ENCODE peak calls at places on chromosomes 16 and 17, in four cellular contexts. C is ovary, M is astrocyte, I is endodermal cell. Y is an unnamed sample.

GRCh38 chr17:44187131-44187899 is 543 bp downstream of the TMUB2 start:
- DNase-seq in M (no peak), I (no peak), C (no peak), Y (no peak)

GRCh38 chr17:44599298-44600175 is 42.3 kb downstream of the FZD2 start:
- DNase-seq in M (peak; percentile 97), C (peak; percentile 90), I (peak; percentile 86), Y (peak; percentile 70)

GRCh38 chr16:88976359-88977027 is 514 bp downstream of the CBFA2T3 start:
- DNase-seq in M (no peak), C (no peak), I (no peak), Y (no peak)

GRCh38 chr16:72794319-72794718 is 253.6 kb downstream of the ZFHX3 start:
- DNase-seq in M (no peak), I (no peak), C (no peak), Y (no peak)

GRCh38 chr17:77100009-77100408 is 40.8 kb upstream of the SEC14L1 start:
- DNase-seq in I (no peak), C (no peak), M (no peak), Y (peak; percentile 37)

GRCh38 chr17:32608267-32608666 is 121.5 kb downstream of the CDK5R1 start:
- DNase-seq in C (no peak), I (no peak), M (no peak), Y (no peak)

GRCh38 chr17:17077101-17077500 is 34.8 kb downstream of the MPRIP start:
- DNase-seq in M (no peak), I (no peak), C (peak; percentile 19), Y (no peak)

GRCh38 chr16:31286421-31287032 is 26.8 kb downstream of the ITGAM start:
- DNase-seq in I (no peak), C (no peak), M (no peak), Y (no peak)

GRCh38 chr16:68093816-68094613 is 8.8 kb downstream of the NFATC3 start:
- DNase-seq in C (no peak), M (peak; percentile 15), I (no peak), Y (peak; percentile 32)

GRCh38 chr16:66270333-66270927 is 96.1 kb upstream of the CDH5 start:
- DNase-seq in C (peak; percentile 91), M (no peak), I (peak; percentile 96), Y (peak; percentile 86)

GRCh38 chr16:20397468-20398074 is 7.0 kb downstream of the PDILT start:
- DNase-seq in I (no peak), M (no peak), C (no peak), Y (no peak)

GRCh38 chr16:24635900-24636610 is 93.4 kb upstream of the TNRC6A start:
- DNase-seq in I (no peak), M (peak; percentile 86), C (peak; percentile 83), Y (no peak)

GRCh38 chr17:3946711-3947235 is 17.5 kb downstream of the ATP2A3 start:
- DNase-seq in M (no peak), I (no peak), C (no peak), Y (no peak)

GRCh38 chr16:55058576-55058975 is 127.9 kb downstream of the IRX5 start:
- DNase-seq in M (no peak), C (no peak), I (no peak), Y (no peak)

GRCh38 chr17:14508156-14508555 is 207.3 kb downstream of the HS3ST3B1 start:
- DNase-seq in I (no peak), M (no peak), C (no peak), Y (no peak)

GRCh38 chr17:32741381-32741780 is 135.5 kb downstream of the MYO1D start:
- DNase-seq in I (no peak), M (no peak), C (no peak), Y (no peak)

GRCh38 chr17:40557531-40558299 is 7.6 kb downstream of the CCR7 start:
- DNase-seq in C (peak; percentile 76), I (peak; percentile 32), M (no peak), Y (no peak)

GRCh38 chr17:59267776-59268175 is 47.5 kb downstream of the GDPD1 start:
- DNase-seq in C (no peak), M (no peak), I (no peak), Y (no peak)

GRCh38 chr17:4939554-4939803 is 367 bp downstream of the SLC25A11 start:
- DNase-seq in I (no peak), C (no peak), M (no peak), Y (no peak)

GRCh38 chr17:30290077-30290476 is 1.7 kb downstream of the BLMH start:
- DNase-seq in M (no peak), I (no peak), C (no peak), Y (no peak)

GRCh38 chr17:59506907-59507726 is 58.3 kb upstream of the DHX40 start:
- DNase-seq in C (no peak), I (no peak), M (peak; percentile 26), Y (no peak)

GRCh38 chr16:30457743-30458560 is 12.3 kb upstream of the SEPHS2 start:
- DNase-seq in I (no peak), M (no peak), C (no peak), Y (no peak)

GRCh38 chr16:5412721-5413120 is 315.1 kb upstream of the EEF2KMT start:
- DNase-seq in C (no peak), I (peak; percentile 84), M (no peak), Y (peak; percentile 72)

GRCh38 chr17:35051579-35052239 is 11.8 kb downstream of the RFFL start:
- DNase-seq in I (no peak), M (peak; percentile 72), C (no peak), Y (no peak)

GRCh38 chr17:82449883-82450356 is 632 bp downstream of the CYBC1 start:
- DNase-seq in M (no peak), C (no peak), I (no peak), Y (no peak)

GRCh38 chr17:45411348-45412105 is 21.1 kb downstream of the ARHGAP27 start:
- DNase-seq in C (no peak), I (peak; percentile 47), M (no peak), Y (no peak)

GRCh38 chr17:59333845-59334244 is 2.4 kb downstream of the YPEL2 start:
- DNase-seq in M (no peak), C (no peak), I (no peak), Y (peak; percentile 35)

GRCh38 chr17:15377200-15377599 is 35.8 kb upstream of the TEKT3 start:
- DNase-seq in I (peak; percentile 35), C (no peak), M (peak; percentile 77), Y (no peak)

GRCh38 chr16:67884684-67885083 is at the start of gene NRN1L:
- DNase-seq in I (peak; percentile 98), C (peak; percentile 97), M (peak; percentile 70), Y (peak; percentile 94)

GRCh38 chr17:65406552-65406951 is 154.9 kb downstream of the AXIN2 start:
- DNase-seq in C (no peak), M (no peak), I (no peak), Y (no peak)

GRCh38 chr16:75460441-75460840 is 4.0 kb downstream of the TMEM170A start:
- DNase-seq in C (no peak), I (no peak), M (peak; percentile 6), Y (peak; percentile 56)

GRCh38 chr17:36885161-36885735 is 52.0 kb upstream of the LHX1 start:
- DNase-seq in C (no peak), I (peak; percentile 66), M (peak; percentile 44), Y (no peak)

DNA sequence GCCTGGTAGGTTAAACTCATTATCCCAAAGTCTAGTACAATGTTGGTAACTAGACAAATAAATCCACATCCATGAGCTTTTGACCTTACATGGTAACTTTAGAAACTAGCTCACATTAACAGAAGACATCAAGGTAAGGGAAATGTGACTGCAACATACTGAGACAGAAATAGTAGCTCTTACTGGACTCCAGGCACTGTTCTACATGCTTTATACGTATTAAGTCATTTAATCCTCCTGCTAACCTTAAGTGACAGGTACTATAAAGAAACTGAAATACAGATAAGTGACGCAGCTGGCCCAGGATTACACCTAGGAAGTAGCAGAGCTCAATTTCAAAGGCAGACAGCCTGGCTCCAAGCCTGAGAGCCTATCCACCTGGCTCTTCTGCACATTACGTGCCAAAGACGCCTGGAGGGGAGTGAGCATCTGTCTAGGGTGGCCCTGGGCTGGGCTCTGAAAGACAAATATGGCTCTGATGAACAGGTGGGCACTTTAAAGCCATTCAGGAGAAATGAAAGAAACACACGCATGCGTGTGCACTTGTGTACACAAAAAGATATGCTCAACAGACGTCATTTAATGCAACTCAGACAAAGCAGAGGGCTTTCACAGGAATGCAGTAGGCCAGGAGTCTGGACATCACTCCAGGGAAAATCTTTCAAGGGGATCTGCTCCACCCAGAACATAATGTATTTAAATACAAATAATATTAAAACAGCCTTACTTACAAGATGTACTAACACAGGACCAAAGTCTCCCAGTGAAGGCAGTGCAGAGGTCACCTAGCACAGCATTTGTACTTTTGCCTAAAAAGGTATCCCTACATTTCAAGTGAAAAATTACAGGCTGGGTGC is 4.4 kb downstream of the ZC3H7A start:
- DNase-seq in M (no peak), I (no peak), C (no peak), Y (no peak)
- H3K9me3 ChIP-seq in M (no peaks in the 10 kb centered on the region), I (no peaks in the 10 kb centered on the region), C (no peaks in the 10 kb centered on the region), Y (no peaks in the 10 kb centered on the region)

DNA sequence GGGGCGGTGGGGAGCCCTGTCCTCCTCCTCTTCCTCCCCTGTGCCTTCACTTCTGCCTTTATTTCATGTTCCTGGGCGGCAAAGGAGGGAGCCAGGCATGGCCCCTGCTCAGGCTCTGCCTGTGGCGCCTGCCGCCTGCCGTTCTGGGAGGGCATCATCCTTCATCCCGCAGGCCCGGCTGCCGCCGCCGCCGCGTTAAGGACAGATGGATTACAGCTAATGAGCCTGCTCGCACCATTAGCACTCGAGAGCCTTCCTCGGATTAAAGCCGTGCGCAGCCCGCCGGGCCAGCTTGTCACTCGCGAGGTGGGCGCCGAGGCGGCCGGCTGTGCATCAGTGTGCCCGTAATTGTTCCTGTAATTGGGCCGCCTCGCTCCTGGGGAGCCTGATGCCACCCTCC is 127.7 kb upstream of the GSE1 start:
- DNase-seq in M (no peak), I (no peak), C (no peak), Y (peak; percentile 65)
- TF ChIP-seq CTCF in M (no peak), I (no peak), C (no peak), Y (no peak)

DNA sequence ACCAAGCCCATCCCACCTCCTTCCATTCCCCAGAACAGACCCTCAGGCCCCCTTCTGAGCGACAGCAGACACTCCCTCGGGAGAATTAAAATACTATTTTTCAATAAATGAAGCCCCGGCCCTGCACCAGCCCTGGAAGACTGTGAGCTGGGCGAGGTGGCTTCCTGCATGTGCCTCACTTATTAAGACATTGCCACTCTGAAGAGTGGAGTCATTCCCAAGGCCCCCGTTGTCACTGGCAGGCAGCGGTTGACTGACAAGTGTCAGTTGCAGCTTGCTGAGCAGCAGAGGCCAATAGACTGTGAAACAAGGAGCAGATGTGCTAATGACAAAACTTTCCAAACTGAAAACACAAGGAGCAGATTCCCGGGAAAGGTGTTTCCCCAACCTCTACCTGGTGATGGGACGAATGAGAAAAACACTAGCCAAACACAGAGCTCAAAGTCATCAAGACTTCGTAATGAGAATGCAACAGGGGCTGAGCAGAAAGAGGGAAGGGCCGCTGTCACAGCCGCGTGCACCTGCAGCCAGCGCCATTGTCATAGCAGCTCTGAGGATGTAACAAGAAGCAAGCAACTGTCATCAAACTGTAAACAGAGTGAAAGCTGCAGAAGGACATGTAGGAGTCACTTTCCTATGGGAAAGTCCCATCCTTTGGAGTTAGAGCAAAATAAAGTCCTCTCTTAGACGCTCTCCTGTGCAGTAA is 232.1 kb downstream of the C16orf78 start:
- DNase-seq in C (no peak), M (no peak), I (peak; percentile 31), Y (no peak)
- H3K4me1 ChIP-seq in C (no peaks in the 10 kb centered on the region), M (no peaks in the 10 kb centered on the region), I (no peaks in the 10 kb centered on the region), Y (peaks cover 16% of the 10 kb centered on the region)

GRCh38 chr17:21294321-21295035 is 10.0 kb downstream of the MAP2K3 start:
- DNase-seq in I (no peak), M (no peak), C (no peak), Y (no peak)

GRCh38 chr17:21293846-21294240 is 9.3 kb downstream of the MAP2K3 start:
- DNase-seq in I (no peak), C (no peak), M (no peak), Y (no peak)

GRCh38 chr17:21297026-21297520 is 12.6 kb downstream of the MAP2K3 start:
- DNase-seq in I (no peak), M (no peak), C (no peak), Y (no peak)

GRCh38 chr17:21296097-21297025 is 11.8 kb downstream of the MAP2K3 start:
- DNase-seq in M (no peak), C (no peak), I (no peak), Y (no peak)

GRCh38 chr17:21295036-21295952 is 10.8 kb downstream of the MAP2K3 start:
- DNase-seq in M (no peak), I (no peak), C (no peak), Y (no peak)
- H3K9me3 ChIP-seq in M (peaks cover 3% of the 10 kb centered on the region), I (no peaks in the 10 kb centered on the region), C (no peaks in the 10 kb centered on the region), Y (peaks cover 6% of the 10 kb centered on the region)

Y was measured in neural progenitor cell.